ENCODE peak calls at places on chromosome 12, in five cellular contexts. One of them, this sample, is unnamed.

GRCh38 chr12:53844989-53845836 is 93.4 kb upstream of the HOXC13 start:
- DNase-seq in cardiac fibroblast: peak; percentile 21
- DNase-seq in IMR-90: peak; percentile 3
- DNase-seq in astrocyte of the spinal cord: no peak
- DNase-seq in stomach: no peak
- DNase-seq in this sample: no peak

GRCh38 chr12:56118688-56119045 is 601 bp downstream of the ZC3H10 start:
- DNase-seq in cardiac fibroblast: no peak
- DNase-seq in IMR-90: no peak
- DNase-seq in astrocyte of the spinal cord: no peak
- DNase-seq in stomach: no peak
- DNase-seq in this sample: no peak

GRCh38 chr12:10241276-10241675 is 28.6 kb downstream of the GABARAPL1 start:
- DNase-seq in cardiac fibroblast: no peak
- DNase-seq in IMR-90: no peak
- DNase-seq in astrocyte of the spinal cord: no peak
- DNase-seq in stomach: no peak
- DNase-seq in this sample: peak; percentile 26

GRCh38 chr12:47722136-47722834 is 3.0 kb downstream of the ENDOU start:
- DNase-seq in cardiac fibroblast: no peak
- DNase-seq in IMR-90: no peak
- DNase-seq in astrocyte of the spinal cord: no peak
- DNase-seq in stomach: no peak
- DNase-seq in this sample: no peak

GRCh38 chr12:124188561-124189405 is 106.1 kb upstream of the RFLNA start:
- DNase-seq in cardiac fibroblast: peak; percentile 36
- DNase-seq in IMR-90: no peak
- DNase-seq in astrocyte of the spinal cord: no peak
- DNase-seq in stomach: no peak
- DNase-seq in this sample: no peak

GRCh38 chr12:112716099-112717093 is 75.2 kb upstream of the RPH3A start:
- DNase-seq in cardiac fibroblast: no peak
- DNase-seq in IMR-90: no peak
- DNase-seq in astrocyte of the spinal cord: no peak
- DNase-seq in stomach: no peak
- DNase-seq in this sample: peak; percentile 1

GRCh38 chr12:26940820-26941219 is 2.5 kb downstream of the FGFR1OP2 start:
- DNase-seq in cardiac fibroblast: peak; percentile 59
- DNase-seq in IMR-90: peak; percentile 15
- DNase-seq in astrocyte of the spinal cord: peak; percentile 8
- DNase-seq in stomach: no peak
- DNase-seq in this sample: no peak

GRCh38 chr12:47741340-47741703 is 16.0 kb upstream of the ENDOU start:
- DNase-seq in cardiac fibroblast: peak; percentile 50
- DNase-seq in IMR-90: no peak
- DNase-seq in astrocyte of the spinal cord: peak; percentile 38
- DNase-seq in stomach: peak; percentile 66
- DNase-seq in this sample: no peak

GRCh38 chr12:67593041-67593870 is 55.3 kb upstream of the DYRK2 start:
- DNase-seq in cardiac fibroblast: no peak
- DNase-seq in IMR-90: peak; percentile 8
- DNase-seq in astrocyte of the spinal cord: peak; percentile 23
- DNase-seq in stomach: peak; percentile 82
- DNase-seq in this sample: no peak

GRCh38 chr12:47877081-47877480 is 27.7 kb downstream of the VDR start:
- DNase-seq in cardiac fibroblast: no peak
- DNase-seq in IMR-90: no peak
- DNase-seq in astrocyte of the spinal cord: no peak
- DNase-seq in stomach: no peak
- DNase-seq in this sample: no peak

GRCh38 chr12:12442548-12443071 is 85.7 kb downstream of the BORCS5 start:
- DNase-seq in cardiac fibroblast: peak; percentile 65
- DNase-seq in IMR-90: peak; percentile 80
- DNase-seq in astrocyte of the spinal cord: peak; percentile 77
- DNase-seq in stomach: no peak
- DNase-seq in this sample: peak; percentile 78

GRCh38 chr12:100359822-100360221 is 2.9 kb downstream of the SLC17A8 start:
- DNase-seq in cardiac fibroblast: peak; percentile 17
- DNase-seq in IMR-90: peak; percentile 9
- DNase-seq in astrocyte of the spinal cord: no peak
- DNase-seq in stomach: no peak
- DNase-seq in this sample: no peak

GRCh38 chr12:22255097-22255496 is 79.4 kb downstream of the ST8SIA1 start:
- DNase-seq in cardiac fibroblast: no peak
- DNase-seq in IMR-90: peak; percentile 21
- DNase-seq in astrocyte of the spinal cord: peak; percentile 29
- DNase-seq in stomach: no peak
- DNase-seq in this sample: no peak

GRCh38 chr12:76878045-76878898 is 547 bp downstream of the CSRP2 start:
- DNase-seq in cardiac fibroblast: peak; percentile 11
- DNase-seq in IMR-90: no peak
- DNase-seq in astrocyte of the spinal cord: peak; percentile 30
- DNase-seq in stomach: no peak
- DNase-seq in this sample: no peak

GRCh38 chr12:6818246-6819006 is 3.2 kb upstream of the GPR162 start:
- DNase-seq in cardiac fibroblast: no peak
- DNase-seq in IMR-90: no peak
- DNase-seq in astrocyte of the spinal cord: no peak
- DNase-seq in stomach: no peak
- DNase-seq in this sample: no peak

GRCh38 chr12:34217660-34218059 is 195.4 kb downstream of the ALG10 start:
- DNase-seq in cardiac fibroblast: no peak
- DNase-seq in IMR-90: no peak
- DNase-seq in astrocyte of the spinal cord: no peak
- DNase-seq in stomach: no peak
- DNase-seq in this sample: no peak

GRCh38 chr12:132907216-132907615 is 19.8 kb upstream of the CHFR start:
- DNase-seq in cardiac fibroblast: no peak
- DNase-seq in IMR-90: no peak
- DNase-seq in astrocyte of the spinal cord: no peak
- DNase-seq in stomach: no peak
- DNase-seq in this sample: no peak

GRCh38 chr12:98262886-98263285 is 252.5 kb upstream of the TMPO start:
- DNase-seq in cardiac fibroblast: no peak
- DNase-seq in IMR-90: no peak
- DNase-seq in astrocyte of the spinal cord: no peak
- DNase-seq in stomach: no peak
- DNase-seq in this sample: no peak

GRCh38 chr12:98260276-98260675 is 255.1 kb upstream of the TMPO start:
- DNase-seq in cardiac fibroblast: no peak
- DNase-seq in IMR-90: no peak
- DNase-seq in astrocyte of the spinal cord: no peak
- DNase-seq in stomach: no peak
- DNase-seq in this sample: no peak

GRCh38 chr12:98256830-98257229 is 258.6 kb upstream of the TMPO start:
- DNase-seq in cardiac fibroblast: no peak
- DNase-seq in IMR-90: no peak
- DNase-seq in astrocyte of the spinal cord: no peak
- DNase-seq in stomach: no peak
- DNase-seq in this sample: no peak

DNA sequence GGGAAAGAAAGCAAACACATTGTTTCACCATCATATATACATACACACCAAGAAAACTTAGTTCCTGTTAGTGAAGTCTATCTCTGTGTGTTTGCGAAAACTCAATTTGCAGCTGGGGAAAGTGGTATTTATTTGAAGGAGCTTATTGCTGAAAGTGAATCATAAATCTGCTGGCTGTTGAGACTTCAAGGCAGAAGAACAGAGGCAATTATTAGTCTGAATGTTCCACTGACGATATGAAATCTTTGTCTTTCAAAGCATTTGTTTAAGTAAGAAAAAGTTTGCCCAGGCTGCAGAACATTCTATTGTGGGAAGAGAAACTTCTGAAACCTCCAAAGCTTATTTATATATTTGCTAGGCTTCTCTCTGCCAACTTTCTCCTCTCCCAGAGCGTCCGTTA is 255.7 kb upstream of the TMPO start:
- DNase-seq in cardiac fibroblast: no peak
- DNase-seq in IMR-90: no peak
- DNase-seq in astrocyte of the spinal cord: peak; percentile 10
- DNase-seq in stomach: no peak
- DNase-seq in this sample: no peak
- H3K4me3 ChIP-seq in cardiac fibroblast: no peak overlapping the region
- H3K4me3 ChIP-seq in IMR-90: no peak overlapping the region
- H3K4me3 ChIP-seq in astrocyte of the spinal cord: no peak overlapping the region
- H3K4me3 ChIP-seq in stomach: no peak overlapping the region
- H3K4me3 ChIP-seq in this sample: no peak overlapping the region

DNA sequence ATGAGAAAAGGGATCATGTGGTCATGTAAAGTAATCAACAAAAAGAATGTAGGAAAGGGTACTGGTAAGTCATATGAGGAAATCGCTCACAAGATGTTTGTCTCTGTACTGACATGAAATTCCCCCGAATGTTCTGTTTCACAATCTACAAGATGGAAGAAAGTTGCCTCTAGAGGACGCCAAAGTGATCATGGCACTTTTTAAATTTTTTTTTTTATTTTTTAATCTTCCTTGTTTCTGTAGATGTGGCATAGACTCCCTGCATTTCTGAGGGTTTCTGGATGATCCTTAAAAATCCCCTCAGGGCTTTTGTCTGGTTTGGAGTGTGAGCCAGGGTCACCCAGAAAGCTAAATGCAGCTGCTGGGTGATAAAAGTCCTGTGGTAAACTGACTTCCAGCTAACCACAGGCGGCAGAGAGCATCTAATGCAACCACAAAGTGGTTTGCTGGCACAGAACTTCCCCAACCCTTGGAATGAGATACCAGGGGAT is 393.6 kb downstream of the CCDC91 start:
- DNase-seq in cardiac fibroblast: peak; percentile 64
- DNase-seq in IMR-90: peak; percentile 34
- DNase-seq in astrocyte of the spinal cord: peak; percentile 57
- DNase-seq in stomach: no peak
- DNase-seq in this sample: peak; percentile 86
- TF ChIP-seq CTCF in cardiac fibroblast: peak; percentile 30
- TF ChIP-seq CTCF in IMR-90: peak; percentile 15
- TF ChIP-seq CTCF in astrocyte of the spinal cord: peak; percentile 25
- TF ChIP-seq CTCF in stomach: no peak
- TF ChIP-seq CTCF in this sample: peak; percentile 38

GRCh38 chr12:95545731-95546490 is 5.4 kb downstream of the USP44 start:
- DNase-seq in cardiac fibroblast: no peak
- DNase-seq in IMR-90: no peak
- DNase-seq in astrocyte of the spinal cord: no peak
- DNase-seq in stomach: no peak
- DNase-seq in this sample: no peak

GRCh38 chr12:95548056-95548538 is 3.2 kb downstream of the USP44 start:
- DNase-seq in cardiac fibroblast: no peak
- DNase-seq in IMR-90: no peak
- DNase-seq in astrocyte of the spinal cord: no peak
- DNase-seq in stomach: peak; percentile 29
- DNase-seq in this sample: no peak

GRCh38 chr12:95548539-95549391 is 2.5 kb downstream of the USP44 start:
- DNase-seq in cardiac fibroblast: no peak
- DNase-seq in IMR-90: peak; percentile 64
- DNase-seq in astrocyte of the spinal cord: no peak
- DNase-seq in stomach: peak; percentile 48
- DNase-seq in this sample: no peak

GRCh38 chr12:95546491-95546813 is 4.8 kb downstream of the USP44 start:
- DNase-seq in cardiac fibroblast: no peak
- DNase-seq in IMR-90: no peak
- DNase-seq in astrocyte of the spinal cord: no peak
- DNase-seq in stomach: no peak
- DNase-seq in this sample: no peak

GRCh38 chr12:95547522-95548055 is 3.7 kb downstream of the USP44 start:
- DNase-seq in cardiac fibroblast: peak; percentile 24
- DNase-seq in IMR-90: peak; percentile 96
- DNase-seq in astrocyte of the spinal cord: peak; percentile 7
- DNase-seq in stomach: no peak
- DNase-seq in this sample: peak; percentile 63
- H3K4me3 ChIP-seq in cardiac fibroblast: no peak overlapping the region
- H3K4me3 ChIP-seq in IMR-90: peak overlapping the region; percentile 58
- H3K4me3 ChIP-seq in astrocyte of the spinal cord: peak overlapping the region; percentile 46
- H3K4me3 ChIP-seq in stomach: peak overlapping the region; percentile 87
- H3K4me3 ChIP-seq in this sample: peak overlapping the region; percentile 57

GRCh38 chr12:57993030-57993429 is 51.7 kb downstream of the ATP23 start:
- DNase-seq in cardiac fibroblast: peak; percentile 9
- DNase-seq in IMR-90: peak; percentile 28
- DNase-seq in astrocyte of the spinal cord: peak; percentile 15
- DNase-seq in stomach: no peak
- DNase-seq in this sample: peak; percentile 16
- TF ChIP-seq CTCF in cardiac fibroblast: peak; percentile 19
- TF ChIP-seq CTCF in IMR-90: peak; percentile 49
- TF ChIP-seq CTCF in astrocyte of the spinal cord: peak; percentile 40
- TF ChIP-seq CTCF in stomach: no peak
- TF ChIP-seq CTCF in this sample: peak; percentile 40

GRCh38 chr12:79691299-79692248 is 810 bp upstream of the PAWR start:
- DNase-seq in cardiac fibroblast: peak; percentile 75
- DNase-seq in IMR-90: peak; percentile 93
- DNase-seq in astrocyte of the spinal cord: peak; percentile 93
- DNase-seq in stomach: no peak
- DNase-seq in this sample: peak; percentile 85
- H3K4me3 ChIP-seq in cardiac fibroblast: peak overlapping the region; percentile 53
- H3K4me3 ChIP-seq in IMR-90: peak overlapping the region; percentile 96
- H3K4me3 ChIP-seq in astrocyte of the spinal cord: peak overlapping the region; percentile 93
- H3K4me3 ChIP-seq in stomach: peak overlapping the region; percentile 76
- H3K4me3 ChIP-seq in this sample: peak overlapping the region; percentile 90

DNA sequence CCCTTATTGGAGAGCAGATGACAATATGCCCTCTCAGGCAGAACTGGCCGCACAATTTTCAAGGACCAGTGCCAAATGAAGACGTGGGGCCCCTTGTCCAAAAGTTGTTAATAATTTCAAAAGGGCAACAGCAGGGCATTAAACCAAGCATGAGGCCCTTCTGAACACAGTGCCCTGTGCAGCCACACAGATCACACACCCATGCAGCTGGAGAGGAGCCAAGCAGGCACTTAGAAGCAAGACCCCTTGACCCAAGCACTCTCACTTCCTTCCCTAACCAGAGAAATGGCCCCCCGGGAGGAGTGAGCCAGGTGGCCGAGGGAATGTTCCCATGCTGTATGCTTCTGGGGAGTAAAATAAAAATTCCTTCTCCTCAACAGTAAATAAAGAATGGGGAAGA is 114.0 kb upstream of the TMPO start:
- DNase-seq in cardiac fibroblast: no peak
- DNase-seq in IMR-90: no peak
- DNase-seq in astrocyte of the spinal cord: peak; percentile 12
- DNase-seq in stomach: no peak
- DNase-seq in this sample: no peak
- TF ChIP-seq CTCF in cardiac fibroblast: no peak
- TF ChIP-seq CTCF in IMR-90: no peak
- TF ChIP-seq CTCF in astrocyte of the spinal cord: no peak
- TF ChIP-seq CTCF in stomach: no peak
- TF ChIP-seq CTCF in this sample: no peak

GRCh38 chr12:16224196-16224595 is 53.3 kb downstream of the SLC15A5 start:
- DNase-seq in cardiac fibroblast: no peak
- DNase-seq in IMR-90: no peak
- DNase-seq in astrocyte of the spinal cord: no peak
- DNase-seq in stomach: peak; percentile 27
- DNase-seq in this sample: no peak
- H3K4me3 ChIP-seq in cardiac fibroblast: no peak overlapping the region
- H3K4me3 ChIP-seq in IMR-90: no peak overlapping the region
- H3K4me3 ChIP-seq in astrocyte of the spinal cord: no peak overlapping the region
- H3K4me3 ChIP-seq in stomach: no peak overlapping the region
- H3K4me3 ChIP-seq in this sample: no peak overlapping the region

GRCh38 chr12:128639089-128639488 is 184.7 kb downstream of the SLC15A4 start:
- DNase-seq in cardiac fibroblast: no peak
- DNase-seq in IMR-90: no peak
- DNase-seq in astrocyte of the spinal cord: no peak
- DNase-seq in stomach: no peak
- DNase-seq in this sample: no peak

GRCh38 chr12:128643106-128643651 is 180.6 kb downstream of the SLC15A4 start:
- DNase-seq in cardiac fibroblast: no peak
- DNase-seq in IMR-90: no peak
- DNase-seq in astrocyte of the spinal cord: no peak
- DNase-seq in stomach: no peak
- DNase-seq in this sample: no peak

GRCh38 chr12:128644664-128645296 is 179.0 kb downstream of the SLC15A4 start:
- DNase-seq in cardiac fibroblast: no peak
- DNase-seq in IMR-90: no peak
- DNase-seq in astrocyte of the spinal cord: no peak
- DNase-seq in stomach: peak; percentile 40
- DNase-seq in this sample: no peak
- TF ChIP-seq CTCF in cardiac fibroblast: peak; percentile 23
- TF ChIP-seq CTCF in IMR-90: no peak
- TF ChIP-seq CTCF in astrocyte of the spinal cord: peak; percentile 34
- TF ChIP-seq CTCF in stomach: no peak
- TF ChIP-seq CTCF in this sample: no peak

This sample was measured in fibroblast of villous mesenchyme.